ENCODE peak calls at places on chromosome 19, in six cellular contexts. One of them, this sample, is unnamed.

GRCh38 chr19:22137791-22138190 is 59.0 kb downstream of the ZNF676 start:
- DNase-seq in stimulated activated CD4-positive, alpha-beta T cell treated with anti-CD3 and anti-CD28 coated beads, TNF-alpha, amount 100 ng/mL, for 1 hour: no peak
- DNase-seq in RWPE1: no peak
- DNase-seq in C1 segment of cervical spinal cord: no peak
- DNase-seq in NCI-H2029 treated with DMSO at 0.1 percent for 48 hours: no peak
- DNase-seq in NCI-H1105: no peak
- DNase-seq in this sample: no peak

GRCh38 chr19:6822311-6822670 is 49.8 kb downstream of the VAV1 start:
- DNase-seq in stimulated activated CD4-positive, alpha-beta T cell treated with anti-CD3 and anti-CD28 coated beads, TNF-alpha, amount 100 ng/mL, for 1 hour: no peak
- DNase-seq in RWPE1: no peak
- DNase-seq in C1 segment of cervical spinal cord: no peak
- DNase-seq in NCI-H2029 treated with DMSO at 0.1 percent for 48 hours: peak; percentile 37
- DNase-seq in NCI-H1105: peak; percentile 53
- DNase-seq in this sample: no peak

GRCh38 chr19:7450243-7451223 is 38.3 kb downstream of the PEX11G start:
- DNase-seq in stimulated activated CD4-positive, alpha-beta T cell treated with anti-CD3 and anti-CD28 coated beads, TNF-alpha, amount 100 ng/mL, for 1 hour: no peak
- DNase-seq in RWPE1: no peak
- DNase-seq in C1 segment of cervical spinal cord: no peak
- DNase-seq in NCI-H2029 treated with DMSO at 0.1 percent for 48 hours: no peak
- DNase-seq in NCI-H1105: no peak
- DNase-seq in this sample: no peak

GRCh38 chr19:13127811-13128575 is 9.9 kb downstream of the NACC1 start:
- DNase-seq in stimulated activated CD4-positive, alpha-beta T cell treated with anti-CD3 and anti-CD28 coated beads, TNF-alpha, amount 100 ng/mL, for 1 hour: no peak
- DNase-seq in RWPE1: no peak
- DNase-seq in C1 segment of cervical spinal cord: no peak
- DNase-seq in NCI-H2029 treated with DMSO at 0.1 percent for 48 hours: no peak
- DNase-seq in NCI-H1105: no peak
- DNase-seq in this sample: no peak

GRCh38 chr19:45069056-45069455 is 7.2 kb downstream of the ZNF296 start:
- DNase-seq in stimulated activated CD4-positive, alpha-beta T cell treated with anti-CD3 and anti-CD28 coated beads, TNF-alpha, amount 100 ng/mL, for 1 hour: no peak
- DNase-seq in RWPE1: peak; percentile 73
- DNase-seq in C1 segment of cervical spinal cord: no peak
- DNase-seq in NCI-H2029 treated with DMSO at 0.1 percent for 48 hours: no peak
- DNase-seq in NCI-H1105: no peak
- DNase-seq in this sample: no peak

GRCh38 chr19:52227980-52228379 is 38.1 kb downstream of the PPP2R1A start:
- DNase-seq in stimulated activated CD4-positive, alpha-beta T cell treated with anti-CD3 and anti-CD28 coated beads, TNF-alpha, amount 100 ng/mL, for 1 hour: no peak
- DNase-seq in RWPE1: no peak
- DNase-seq in C1 segment of cervical spinal cord: no peak
- DNase-seq in NCI-H2029 treated with DMSO at 0.1 percent for 48 hours: no peak
- DNase-seq in NCI-H1105: no peak
- DNase-seq in this sample: no peak

GRCh38 chr19:2254052-2254872 is 2.0 kb downstream of the JSRP1 start:
- DNase-seq in stimulated activated CD4-positive, alpha-beta T cell treated with anti-CD3 and anti-CD28 coated beads, TNF-alpha, amount 100 ng/mL, for 1 hour: no peak
- DNase-seq in RWPE1: no peak
- DNase-seq in C1 segment of cervical spinal cord: no peak
- DNase-seq in NCI-H2029 treated with DMSO at 0.1 percent for 48 hours: no peak
- DNase-seq in NCI-H1105: no peak
- DNase-seq in this sample: no peak

GRCh38 chr19:10936661-10937084 is 8.1 kb downstream of the TIMM29 start:
- DNase-seq in stimulated activated CD4-positive, alpha-beta T cell treated with anti-CD3 and anti-CD28 coated beads, TNF-alpha, amount 100 ng/mL, for 1 hour: no peak
- DNase-seq in RWPE1: peak; percentile 66
- DNase-seq in C1 segment of cervical spinal cord: no peak
- DNase-seq in NCI-H2029 treated with DMSO at 0.1 percent for 48 hours: peak; percentile 81
- DNase-seq in NCI-H1105: peak; percentile 83
- DNase-seq in this sample: no peak

GRCh38 chr19:8261881-8262280 is 46.3 kb downstream of the CD320 start:
- DNase-seq in stimulated activated CD4-positive, alpha-beta T cell treated with anti-CD3 and anti-CD28 coated beads, TNF-alpha, amount 100 ng/mL, for 1 hour: no peak
- DNase-seq in RWPE1: no peak
- DNase-seq in C1 segment of cervical spinal cord: no peak
- DNase-seq in NCI-H2029 treated with DMSO at 0.1 percent for 48 hours: no peak
- DNase-seq in NCI-H1105: no peak
- DNase-seq in this sample: no peak

GRCh38 chr19:7515091-7515470 is 822 bp upstream of the ZNF358 start:
- DNase-seq in stimulated activated CD4-positive, alpha-beta T cell treated with anti-CD3 and anti-CD28 coated beads, TNF-alpha, amount 100 ng/mL, for 1 hour: no peak
- DNase-seq in RWPE1: no peak
- DNase-seq in C1 segment of cervical spinal cord: no peak
- DNase-seq in NCI-H2029 treated with DMSO at 0.1 percent for 48 hours: no peak
- DNase-seq in NCI-H1105: no peak
- DNase-seq in this sample: no peak

GRCh38 chr19:19466201-19466600 is 49.1 kb downstream of the TSSK6 start:
- DNase-seq in stimulated activated CD4-positive, alpha-beta T cell treated with anti-CD3 and anti-CD28 coated beads, TNF-alpha, amount 100 ng/mL, for 1 hour: no peak
- DNase-seq in RWPE1: no peak
- DNase-seq in C1 segment of cervical spinal cord: no peak
- DNase-seq in NCI-H2029 treated with DMSO at 0.1 percent for 48 hours: no peak
- DNase-seq in NCI-H1105: no peak
- DNase-seq in this sample: no peak

GRCh38 chr19:47619763-47620162 is 10.8 kb downstream of the BICRA start:
- DNase-seq in stimulated activated CD4-positive, alpha-beta T cell treated with anti-CD3 and anti-CD28 coated beads, TNF-alpha, amount 100 ng/mL, for 1 hour: no peak
- DNase-seq in RWPE1: no peak
- DNase-seq in C1 segment of cervical spinal cord: no peak
- DNase-seq in NCI-H2029 treated with DMSO at 0.1 percent for 48 hours: no peak
- DNase-seq in NCI-H1105: no peak
- DNase-seq in this sample: no peak

GRCh38 chr19:29807870-29808405 is 3.9 kb upstream of the CCNE1 start:
- DNase-seq in stimulated activated CD4-positive, alpha-beta T cell treated with anti-CD3 and anti-CD28 coated beads, TNF-alpha, amount 100 ng/mL, for 1 hour: no peak
- DNase-seq in RWPE1: no peak
- DNase-seq in C1 segment of cervical spinal cord: no peak
- DNase-seq in NCI-H2029 treated with DMSO at 0.1 percent for 48 hours: no peak
- DNase-seq in NCI-H1105: no peak
- DNase-seq in this sample: no peak

GRCh38 chr19:4369888-4370260 is 26.5 kb downstream of the MPND start:
- DNase-seq in stimulated activated CD4-positive, alpha-beta T cell treated with anti-CD3 and anti-CD28 coated beads, TNF-alpha, amount 100 ng/mL, for 1 hour: peak; percentile 63
- DNase-seq in RWPE1: peak; percentile 43
- DNase-seq in C1 segment of cervical spinal cord: peak; percentile 9
- DNase-seq in NCI-H2029 treated with DMSO at 0.1 percent for 48 hours: no peak
- DNase-seq in NCI-H1105: no peak
- DNase-seq in this sample: peak; percentile 15

GRCh38 chr19:50500060-50500752 is 10.8 kb downstream of the JOSD2 start:
- DNase-seq in stimulated activated CD4-positive, alpha-beta T cell treated with anti-CD3 and anti-CD28 coated beads, TNF-alpha, amount 100 ng/mL, for 1 hour: no peak
- DNase-seq in RWPE1: no peak
- DNase-seq in C1 segment of cervical spinal cord: no peak
- DNase-seq in NCI-H2029 treated with DMSO at 0.1 percent for 48 hours: no peak
- DNase-seq in NCI-H1105: no peak
- DNase-seq in this sample: no peak

GRCh38 chr19:10461047-10461949 is 41.0 kb downstream of the PDE4A start:
- DNase-seq in stimulated activated CD4-positive, alpha-beta T cell treated with anti-CD3 and anti-CD28 coated beads, TNF-alpha, amount 100 ng/mL, for 1 hour: peak; percentile 78
- DNase-seq in RWPE1: peak; percentile 98
- DNase-seq in C1 segment of cervical spinal cord: peak; percentile 76
- DNase-seq in NCI-H2029 treated with DMSO at 0.1 percent for 48 hours: peak; percentile 89
- DNase-seq in NCI-H1105: peak; percentile 66
- DNase-seq in this sample: peak; percentile 79

GRCh38 chr19:30519607-30520205 is 147.5 kb downstream of the ZNF536 start:
- DNase-seq in stimulated activated CD4-positive, alpha-beta T cell treated with anti-CD3 and anti-CD28 coated beads, TNF-alpha, amount 100 ng/mL, for 1 hour: no peak
- DNase-seq in RWPE1: no peak
- DNase-seq in C1 segment of cervical spinal cord: no peak
- DNase-seq in NCI-H2029 treated with DMSO at 0.1 percent for 48 hours: no peak
- DNase-seq in NCI-H1105: no peak
- DNase-seq in this sample: no peak

GRCh38 chr19:15332311-15332996 is at the start of gene BRD4:
- DNase-seq in stimulated activated CD4-positive, alpha-beta T cell treated with anti-CD3 and anti-CD28 coated beads, TNF-alpha, amount 100 ng/mL, for 1 hour: peak; percentile 74
- DNase-seq in RWPE1: peak; percentile 92
- DNase-seq in C1 segment of cervical spinal cord: peak; percentile 44
- DNase-seq in NCI-H2029 treated with DMSO at 0.1 percent for 48 hours: no peak
- DNase-seq in NCI-H1105: peak; percentile 70
- DNase-seq in this sample: peak; percentile 75

GRCh38 chr19:53908106-53908932 is 759 bp upstream of the CACNG7 start:
- DNase-seq in stimulated activated CD4-positive, alpha-beta T cell treated with anti-CD3 and anti-CD28 coated beads, TNF-alpha, amount 100 ng/mL, for 1 hour: peak; percentile 27
- DNase-seq in RWPE1: peak; percentile 39
- DNase-seq in C1 segment of cervical spinal cord: peak; percentile 43
- DNase-seq in NCI-H2029 treated with DMSO at 0.1 percent for 48 hours: no peak
- DNase-seq in NCI-H1105: no peak
- DNase-seq in this sample: peak; percentile 87

GRCh38 chr19:20662421-20663105 is 1.2 kb upstream of the ZNF626 start:
- DNase-seq in stimulated activated CD4-positive, alpha-beta T cell treated with anti-CD3 and anti-CD28 coated beads, TNF-alpha, amount 100 ng/mL, for 1 hour: no peak
- DNase-seq in RWPE1: no peak
- DNase-seq in C1 segment of cervical spinal cord: no peak
- DNase-seq in NCI-H2029 treated with DMSO at 0.1 percent for 48 hours: peak; percentile 80
- DNase-seq in NCI-H1105: peak; percentile 58
- DNase-seq in this sample: no peak

GRCh38 chr19:33438016-33438671 is 64.6 kb downstream of the CEBPG start:
- DNase-seq in stimulated activated CD4-positive, alpha-beta T cell treated with anti-CD3 and anti-CD28 coated beads, TNF-alpha, amount 100 ng/mL, for 1 hour: no peak
- DNase-seq in RWPE1: no peak
- DNase-seq in C1 segment of cervical spinal cord: peak; percentile 33
- DNase-seq in NCI-H2029 treated with DMSO at 0.1 percent for 48 hours: peak; percentile 79
- DNase-seq in NCI-H1105: no peak
- DNase-seq in this sample: no peak

GRCh38 chr19:47227347-47228167 is 3.4 kb downstream of the BBC3 start:
- DNase-seq in stimulated activated CD4-positive, alpha-beta T cell treated with anti-CD3 and anti-CD28 coated beads, TNF-alpha, amount 100 ng/mL, for 1 hour: no peak
- DNase-seq in RWPE1: peak; percentile 86
- DNase-seq in C1 segment of cervical spinal cord: no peak
- DNase-seq in NCI-H2029 treated with DMSO at 0.1 percent for 48 hours: peak; percentile 51
- DNase-seq in NCI-H1105: peak; percentile 32
- DNase-seq in this sample: no peak

GRCh38 chr19:12924621-12925310 is 5.7 kb upstream of the SYCE2 start:
- DNase-seq in stimulated activated CD4-positive, alpha-beta T cell treated with anti-CD3 and anti-CD28 coated beads, TNF-alpha, amount 100 ng/mL, for 1 hour: no peak
- DNase-seq in RWPE1: no peak
- DNase-seq in C1 segment of cervical spinal cord: no peak
- DNase-seq in NCI-H2029 treated with DMSO at 0.1 percent for 48 hours: no peak
- DNase-seq in NCI-H1105: no peak
- DNase-seq in this sample: no peak

GRCh38 chr19:34282611-34283519 is 28.5 kb downstream of the GARRE1 start:
- DNase-seq in stimulated activated CD4-positive, alpha-beta T cell treated with anti-CD3 and anti-CD28 coated beads, TNF-alpha, amount 100 ng/mL, for 1 hour: no peak
- DNase-seq in RWPE1: peak; percentile 38
- DNase-seq in C1 segment of cervical spinal cord: no peak
- DNase-seq in NCI-H2029 treated with DMSO at 0.1 percent for 48 hours: no peak
- DNase-seq in NCI-H1105: no peak
- DNase-seq in this sample: no peak

GRCh38 chr19:54572696-54573311 is 786 bp upstream of the LILRA2 start:
- DNase-seq in stimulated activated CD4-positive, alpha-beta T cell treated with anti-CD3 and anti-CD28 coated beads, TNF-alpha, amount 100 ng/mL, for 1 hour: no peak
- DNase-seq in RWPE1: no peak
- DNase-seq in C1 segment of cervical spinal cord: no peak
- DNase-seq in NCI-H2029 treated with DMSO at 0.1 percent for 48 hours: no peak
- DNase-seq in NCI-H1105: no peak
- DNase-seq in this sample: no peak

GRCh38 chr19:7250057-7250596 is 44.1 kb downstream of the INSR start:
- DNase-seq in stimulated activated CD4-positive, alpha-beta T cell treated with anti-CD3 and anti-CD28 coated beads, TNF-alpha, amount 100 ng/mL, for 1 hour: no peak
- DNase-seq in RWPE1: no peak
- DNase-seq in C1 segment of cervical spinal cord: no peak
- DNase-seq in NCI-H2029 treated with DMSO at 0.1 percent for 48 hours: no peak
- DNase-seq in NCI-H1105: no peak
- DNase-seq in this sample: no peak

GRCh38 chr19:45428385-45429231 is 4.9 kb upstream of the ERCC1 start:
- DNase-seq in stimulated activated CD4-positive, alpha-beta T cell treated with anti-CD3 and anti-CD28 coated beads, TNF-alpha, amount 100 ng/mL, for 1 hour: no peak
- DNase-seq in RWPE1: no peak
- DNase-seq in C1 segment of cervical spinal cord: no peak
- DNase-seq in NCI-H2029 treated with DMSO at 0.1 percent for 48 hours: no peak
- DNase-seq in NCI-H1105: no peak
- DNase-seq in this sample: no peak

GRCh38 chr19:13117772-13118423 is at the start of gene NACC1:
- DNase-seq in stimulated activated CD4-positive, alpha-beta T cell treated with anti-CD3 and anti-CD28 coated beads, TNF-alpha, amount 100 ng/mL, for 1 hour: peak; percentile 86
- DNase-seq in RWPE1: peak; percentile 98
- DNase-seq in C1 segment of cervical spinal cord: peak; percentile 71
- DNase-seq in NCI-H2029 treated with DMSO at 0.1 percent for 48 hours: peak; percentile 69
- DNase-seq in NCI-H1105: peak; percentile 82
- DNase-seq in this sample: peak; percentile 81

GRCh38 chr19:2027361-2027760 is 11.8 kb upstream of the BTBD2 start:
- DNase-seq in stimulated activated CD4-positive, alpha-beta T cell treated with anti-CD3 and anti-CD28 coated beads, TNF-alpha, amount 100 ng/mL, for 1 hour: no peak
- DNase-seq in RWPE1: no peak
- DNase-seq in C1 segment of cervical spinal cord: no peak
- DNase-seq in NCI-H2029 treated with DMSO at 0.1 percent for 48 hours: no peak
- DNase-seq in NCI-H1105: no peak
- DNase-seq in this sample: no peak

GRCh38 chr19:8240274-8241229 is 31.4 kb downstream of the CERS4 start:
- DNase-seq in stimulated activated CD4-positive, alpha-beta T cell treated with anti-CD3 and anti-CD28 coated beads, TNF-alpha, amount 100 ng/mL, for 1 hour: no peak
- DNase-seq in RWPE1: peak; percentile 95
- DNase-seq in C1 segment of cervical spinal cord: peak; percentile 83
- DNase-seq in NCI-H2029 treated with DMSO at 0.1 percent for 48 hours: peak; percentile 79
- DNase-seq in NCI-H1105: peak; percentile 45
- DNase-seq in this sample: peak; percentile 47

GRCh38 chr19:5663904-5664303 is 16.4 kb downstream of the MICOS13 start:
- DNase-seq in stimulated activated CD4-positive, alpha-beta T cell treated with anti-CD3 and anti-CD28 coated beads, TNF-alpha, amount 100 ng/mL, for 1 hour: no peak
- DNase-seq in RWPE1: no peak
- DNase-seq in C1 segment of cervical spinal cord: no peak
- DNase-seq in NCI-H2029 treated with DMSO at 0.1 percent for 48 hours: no peak
- DNase-seq in NCI-H1105: no peak
- DNase-seq in this sample: no peak

GRCh38 chr19:36916991-36917390 is 859 bp downstream of the ZNF568 start:
- DNase-seq in stimulated activated CD4-positive, alpha-beta T cell treated with anti-CD3 and anti-CD28 coated beads, TNF-alpha, amount 100 ng/mL, for 1 hour: no peak
- DNase-seq in RWPE1: no peak
- DNase-seq in C1 segment of cervical spinal cord: no peak
- DNase-seq in NCI-H2029 treated with DMSO at 0.1 percent for 48 hours: no peak
- DNase-seq in NCI-H1105: no peak
- DNase-seq in this sample: peak; percentile 25

GRCh38 chr19:17873661-17874422 is 2.1 kb downstream of the SLC5A5 start:
- DNase-seq in stimulated activated CD4-positive, alpha-beta T cell treated with anti-CD3 and anti-CD28 coated beads, TNF-alpha, amount 100 ng/mL, for 1 hour: peak; percentile 62
- DNase-seq in RWPE1: peak; percentile 81
- DNase-seq in C1 segment of cervical spinal cord: no peak
- DNase-seq in NCI-H2029 treated with DMSO at 0.1 percent for 48 hours: no peak
- DNase-seq in NCI-H1105: peak; percentile 52
- DNase-seq in this sample: no peak

GRCh38 chr19:8149261-8150094 is at the start of gene FBN3:
- DNase-seq in stimulated activated CD4-positive, alpha-beta T cell treated with anti-CD3 and anti-CD28 coated beads, TNF-alpha, amount 100 ng/mL, for 1 hour: no peak
- DNase-seq in RWPE1: no peak
- DNase-seq in C1 segment of cervical spinal cord: no peak
- DNase-seq in NCI-H2029 treated with DMSO at 0.1 percent for 48 hours: no peak
- DNase-seq in NCI-H1105: peak; percentile 43
- DNase-seq in this sample: no peak